ENCODE peak calls at places on chromosome 7, in five cellular contexts. D is HS-5; Q is PC-3; R is anterior cingulate cortex; K is stimulated activated CD4-positive, alpha-beta T cell treated with anti-CD3 and anti-CD28 coated beads, Interleukin-1b, Interleukin-23, amount 100 ng/mL, for 48 hours. W is an unnamed sample.

GRCh38 chr7:106205621-106206222 is 79.1 kb downstream of the NAMPT start:
- DNase-seq in D (no peak), R (no peak), Q (no peak), K (no peak), W (no peak)

GRCh38 chr7:120185940-120186682 is 86.9 kb upstream of the KCND2 start:
- DNase-seq in D (no peak), R (no peak), Q (no peak), K (no peak), W (no peak)

GRCh38 chr7:144468990-144469732 is 65.7 kb upstream of the NOBOX start:
- DNase-seq in R (no peak), Q (no peak), K (no peak), D (no peak), W (no peak)

GRCh38 chr7:137475966-137476365 is 132.4 kb upstream of the PTN start:
- DNase-seq in R (no peak), Q (peak; percentile 31), D (no peak), K (no peak), W (no peak)

GRCh38 chr7:157397751-157398691 is 61.2 kb downstream of the DNAJB6 start:
- DNase-seq in K (no peak), D (no peak), R (no peak), Q (peak; percentile 65), W (no peak)

GRCh38 chr7:123769371-123769770 is 20.6 kb upstream of the WASL start:
- DNase-seq in K (no peak), R (no peak), D (no peak), Q (peak; percentile 94), W (no peak)

GRCh38 chr7:46189255-46189790 is 268.3 kb upstream of the IGFBP3 start:
- DNase-seq in Q (no peak), K (no peak), D (no peak), R (no peak), W (no peak)

GRCh38 chr7:113819474-113819873 is 99.3 kb downstream of the PPP1R3A start:
- DNase-seq in K (no peak), R (no peak), Q (no peak), D (no peak), W (no peak)

GRCh38 chr7:128129224-128129864 is 98.1 kb upstream of the LRRC4 start:
- DNase-seq in D (no peak), K (no peak), Q (no peak), R (no peak), W (no peak)

GRCh38 chr7:114921636-114922150 is at the start of gene MDFIC:
- DNase-seq in Q (no peak), K (peak; percentile 16), D (no peak), R (no peak), W (no peak)

GRCh38 chr7:96596120-96596826 is 113.4 kb downstream of the SEM1 start:
- DNase-seq in R (no peak), K (no peak), Q (peak; percentile 32), D (no peak), W (no peak)